ENCODE peak calls at places on chromosome 17, in eight cellular contexts. Q is B cell, M is heart left ventricle, Z is COR-L47, C is left cardiac atrium, H is left lung, A is KG1, E is MV-4-11. J is an unnamed sample.

GRCh38 chr17:82236142-82236971 is 7.5 kb downstream of the SLC16A3 start:
- DNase-seq in H (peak), A (no peak), Q (peak), M (no peak), Z (peak), C (peak), E (peak), J (peak)

GRCh38 chr17:3919123-3919624 is 2.9 kb upstream of the P2RX1 start:
- DNase-seq in Q (no peak), M (peak), Z (no peak), H (no peak), C (peak), E (no peak), A (no peak), J (no peak)

GRCh38 chr17:73831699-73832098 is 187.5 kb upstream of the SDK2 start:
- DNase-seq in Z (no peak), H (no peak), Q (no peak), E (no peak), C (no peak), M (no peak), A (no peak), J (no peak)

GRCh38 chr17:62644487-62645173 is 17.2 kb downstream of the MRC2 start:
- DNase-seq in E (no peak), C (no peak), M (no peak), A (no peak), Z (peak), H (no peak), Q (no peak), J (no peak)

GRCh38 chr17:4519361-4519788 is 20.7 kb downstream of the SPNS2 start:
- DNase-seq in Q (no peak), E (no peak), A (no peak), M (peak), Z (no peak), H (peak), C (peak), J (no peak)

GRCh38 chr17:79784353-79785016 is 6.5 kb downstream of the CBX2 start:
- DNase-seq in A (no peak), M (no peak), Q (no peak), H (no peak), C (no peak), E (no peak), Z (no peak), J (no peak)

GRCh38 chr17:7782237-7782636 is 51.8 kb upstream of the KDM6B start:
- DNase-seq in Z (no peak), C (no peak), A (no peak), E (no peak), H (no peak), Q (no peak), M (no peak), J (no peak)

GRCh38 chr17:50630524-50631194 is 4.0 kb upstream of the ABCC3 start:
- DNase-seq in C (no peak), Z (peak), E (no peak), A (no peak), M (no peak), H (peak), Q (no peak), J (no peak)

GRCh38 chr17:54982399-54982798 is 13.8 kb downstream of the STXBP4 start:
- DNase-seq in H (no peak), A (no peak), Q (no peak), C (no peak), E (no peak), Z (no peak), M (no peak), J (no peak)

GRCh38 chr17:81471804-81472456 is 40.7 kb downstream of the ACTG1 start:
- DNase-seq in Q (no peak), E (no peak), A (no peak), Z (peak), H (no peak), M (no peak), C (no peak), J (peak)

GRCh38 chr17:34979650-34980352 is 511 bp upstream of the LIG3 start:
- DNase-seq in H (no peak), C (no peak), M (no peak), E (no peak), A (no peak), Q (no peak), Z (no peak), J (peak)

GRCh38 chr17:1714980-1715802 is 5.0 kb upstream of the TLCD2 start:
- DNase-seq in H (peak), Q (no peak), E (no peak), M (peak), Z (no peak), C (peak), A (no peak), J (peak)

GRCh38 chr17:81994593-81995462 is 17.4 kb downstream of the ASPSCR1 start:
- DNase-seq in A (no peak), Q (no peak), E (no peak), C (no peak), H (peak), Z (no peak), M (no peak), J (no peak)

GRCh38 chr17:61735807-61736206 is 127.5 kb downstream of the BRIP1 start:
- DNase-seq in Q (no peak), H (no peak), C (no peak), M (no peak), A (no peak), Z (no peak), E (no peak), J (no peak)

GRCh38 chr17:48429156-48429555 is 858 bp downstream of the SKAP1 start:
- DNase-seq in A (no peak), H (no peak), M (no peak), E (no peak), Z (no peak), C (no peak), Q (peak), J (no peak)

GRCh38 chr17:79842136-79842655 is 3.0 kb upstream of the CBX4 start:
- DNase-seq in M (no peak), E (no peak), Q (no peak), Z (no peak), H (no peak), A (no peak), C (no peak), J (no peak)

GRCh38 chr17:76120658-76121008 is 17.0 kb upstream of the EXOC7 start:
- DNase-seq in E (no peak), H (no peak), C (no peak), Z (no peak), M (no peak), A (no peak), Q (no peak), J (no peak)

GRCh38 chr17:29840884-29841283 is 89.1 kb downstream of the SSH2 start:
- DNase-seq in Q (no peak), Z (no peak), H (no peak), E (no peak), M (no peak), C (no peak), A (no peak), J (no peak)

GRCh38 chr17:4469552-4469951 is 29.1 kb upstream of the SPNS2 start:
- DNase-seq in Z (no peak), M (peak), Q (no peak), C (no peak), A (no peak), E (no peak), H (no peak), J (no peak)

GRCh38 chr17:82324566-82325285 is 7.3 kb upstream of the CD7 start:
- DNase-seq in M (no peak), Q (no peak), A (no peak), H (no peak), E (no peak), C (peak), Z (no peak), J (no peak)

GRCh38 chr17:16649585-16649984 is 4.1 kb downstream of the ZNF624 start:
- DNase-seq in M (no peak), A (no peak), Q (no peak), Z (no peak), C (no peak), E (no peak), H (no peak), J (no peak)

GRCh38 chr17:14203392-14203791 is 33.3 kb downstream of the CDRT15 start:
- DNase-seq in A (no peak), C (no peak), Z (no peak), M (no peak), Q (no peak), H (no peak), E (no peak), J (no peak)

GRCh38 chr17:72724375-72724774 is 368.1 kb downstream of the SLC39A11 start:
- DNase-seq in C (no peak), Z (no peak), A (no peak), M (no peak), Q (no peak), H (no peak), E (peak), J (no peak)

GRCh38 chr17:31373150-31374082 is 18.1 kb upstream of the RAB11FIP4 start:
- DNase-seq in A (peak), M (no peak), E (peak), Z (peak), H (no peak), C (no peak), Q (no peak), J (peak)

GRCh38 chr17:17855976-17856375 is 19.2 kb upstream of the SREBF1 start:
- DNase-seq in Q (no peak), Z (no peak), A (no peak), H (no peak), M (no peak), E (no peak), C (no peak), J (no peak)

GRCh38 chr17:17768415-17769088 is 68.2 kb downstream of the SREBF1 start:
- DNase-seq in A (no peak), E (no peak), H (no peak), Q (no peak), Z (no peak), M (no peak), C (no peak), J (no peak)

GRCh38 chr17:66436643-66437042 is 134.2 kb downstream of the PRKCA start:
- DNase-seq in Q (no peak), E (no peak), Z (no peak), M (no peak), A (no peak), H (no peak), C (no peak), J (no peak)

GRCh38 chr17:2259769-2260536 is 43.6 kb downstream of the SMG6 start:
- DNase-seq in E (peak), C (no peak), Q (no peak), Z (no peak), H (no peak), M (no peak), A (no peak), J (peak)

GRCh38 chr17:15257316-15257925 is 7.7 kb downstream of the PMP22 start:
- DNase-seq in Q (peak), M (peak), Z (no peak), H (peak), C (peak), E (peak), A (no peak), J (peak)

GRCh38 chr17:27544350-27545131 is 86.4 kb upstream of the LGALS9 start:
- DNase-seq in E (peak), C (no peak), Q (peak), H (no peak), M (no peak), A (peak), Z (no peak), J (peak)

GRCh38 chr17:40433551-40434384 is 9.5 kb upstream of the IGFBP4 start:
- DNase-seq in M (no peak), Q (no peak), C (no peak), H (no peak), A (no peak), Z (no peak), E (no peak), J (peak)

GRCh38 chr17:63775420-63775819 is 1.4 kb downstream of the DDX42 start:
- DNase-seq in Q (no peak), H (no peak), M (no peak), Z (no peak), E (no peak), C (no peak), A (no peak), J (no peak)

J was measured in NB4.